ENCODE peak calls at places on chromosomes 12 and 14, in five cellular contexts. E is HepG2, K is H1, U is SK-N-SH, O is K562. F is an unnamed sample.
A peak's percentile ranks its signal among the peaks of the same experiment; 100 is the strongest.

GRCh38 chr12:104698871-104699270 is 242.1 kb downstream of the CHST11 start:
- DNase-seq in K (no peak), O (no peak), E (no peak), U (no peak), F (no peak)

GRCh38 chr14:99899578-99900178 is 106.5 kb downstream of the EML1 start:
- DNase-seq in O (peak; percentile 9), U (peak; percentile 28), K (no peak), E (no peak), F (no peak)

GRCh38 chr12:57864811-57865751 is 18.6 kb upstream of the CTDSP2 start:
- DNase-seq in O (peak; percentile 75), U (no peak), E (no peak), K (peak; percentile 73), F (no peak)

GRCh38 chr12:131056626-131057025 is 102.9 kb downstream of the ADGRD1 start:
- DNase-seq in U (no peak), O (no peak), K (no peak), E (no peak), F (no peak)

GRCh38 chr12:49891476-49891875 is 12.2 kb downstream of the FAIM2 start:
- DNase-seq in E (no peak), U (no peak), O (no peak), K (no peak), F (no peak)

GRCh38 chr12:103401421-103401820 is 94.3 kb downstream of the C12orf42 start:
- DNase-seq in U (no peak), E (peak; percentile 35), O (no peak), K (no peak), F (no peak)

GRCh38 chr14:65267856-65268255 is 144.7 kb upstream of the FUT8 start:
- DNase-seq in K (no peak), E (no peak), O (no peak), U (no peak), F (no peak)

GRCh38 chr14:87175175-87175574 is 817.8 kb downstream of the GALC start:
- DNase-seq in K (no peak), E (no peak), U (no peak), O (no peak), F (no peak)

GRCh38 chr12:121239704-121240420 is 29.9 kb downstream of the P2RX4 start:
- DNase-seq in U (no peak), O (no peak), K (no peak), E (no peak), F (no peak)

GRCh38 chr14:74980746-74981661 is 21.7 kb upstream of the EIF2B2 start:
- DNase-seq in U (no peak), K (peak; percentile 72), O (no peak), E (no peak), F (no peak)

GRCh38 chr12:119068129-119068856 is 87.0 kb downstream of the SRRM4 start:
- DNase-seq in U (no peak), E (no peak), K (no peak), O (no peak), F (no peak)

GRCh38 chr12:117113231-117113630 is 14.0 kb upstream of the TESC start:
- DNase-seq in U (no peak), E (no peak), O (no peak), K (no peak), F (no peak)

DNA sequence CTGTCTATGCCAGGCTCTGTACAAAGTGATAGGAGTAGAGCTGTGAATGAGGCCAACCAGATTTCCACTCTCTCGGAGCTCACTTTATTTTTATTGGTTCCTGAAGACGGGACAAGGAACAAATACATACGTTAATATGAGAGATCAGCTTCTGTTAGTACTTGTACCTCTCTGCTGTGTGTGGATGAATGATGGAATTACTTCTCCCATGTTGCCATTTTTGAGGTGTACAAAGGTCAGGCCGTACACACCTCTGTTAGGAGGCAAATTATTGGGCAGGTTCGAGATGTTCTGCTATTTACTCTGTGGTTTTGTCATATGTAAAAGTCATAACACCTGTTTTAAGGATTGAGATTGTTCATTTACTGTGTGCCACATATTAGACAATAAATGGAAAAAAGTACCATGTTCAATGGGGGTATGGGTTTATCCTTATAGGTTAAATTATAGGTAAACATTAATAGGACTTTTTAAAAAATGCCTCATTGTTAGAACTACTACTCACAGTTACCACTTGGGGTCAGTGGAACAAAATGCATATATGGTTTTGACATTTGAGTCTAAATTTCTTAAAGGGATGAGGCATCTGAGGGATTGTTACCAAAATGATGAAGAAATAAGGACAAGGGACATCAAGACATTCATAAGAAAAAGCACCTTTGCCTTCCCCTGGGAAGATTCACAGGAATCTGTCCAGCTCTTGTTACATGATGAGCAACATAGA is 26.9 kb downstream of the WBP11 start:
- DNase-seq in K (no peak), E (no peak), O (no peak), U (peak; percentile 8), F (no peak)
- TF ChIP-seq SIN3A in K (no peak), E (no peak), O (no peak), U (no peak), F (no peak)

GRCh38 chr12:108619369-108620160 is 14.1 kb downstream of the SELPLG start:
- DNase-seq in K (no peak), O (no peak), U (no peak), E (no peak), F (no peak)
- TF ChIP-seq SIN3A in K (no peak), O (no peak), U (no peak), E (no peak), F (no peak)

GRCh38 chr14:93901813-93902212 is 25.3 kb upstream of the FAM181A start:
- DNase-seq in K (no peak), E (no peak), O (no peak), U (no peak), F (no peak)
- TF ChIP-seq SIN3A in K (no peak), E (no peak), O (no peak), U (no peak), F (no peak)

GRCh38 chr12:26853303-26854027 is 20.5 kb upstream of the ITPR2 start:
- DNase-seq in E (peak; percentile 58), K (peak; percentile 66), O (peak; percentile 70), U (peak; percentile 63), F (no peak)
- TF ChIP-seq SIN3A in E (no peak), K (no peak), O (no peak), U (no peak), F (no peak)

DNA sequence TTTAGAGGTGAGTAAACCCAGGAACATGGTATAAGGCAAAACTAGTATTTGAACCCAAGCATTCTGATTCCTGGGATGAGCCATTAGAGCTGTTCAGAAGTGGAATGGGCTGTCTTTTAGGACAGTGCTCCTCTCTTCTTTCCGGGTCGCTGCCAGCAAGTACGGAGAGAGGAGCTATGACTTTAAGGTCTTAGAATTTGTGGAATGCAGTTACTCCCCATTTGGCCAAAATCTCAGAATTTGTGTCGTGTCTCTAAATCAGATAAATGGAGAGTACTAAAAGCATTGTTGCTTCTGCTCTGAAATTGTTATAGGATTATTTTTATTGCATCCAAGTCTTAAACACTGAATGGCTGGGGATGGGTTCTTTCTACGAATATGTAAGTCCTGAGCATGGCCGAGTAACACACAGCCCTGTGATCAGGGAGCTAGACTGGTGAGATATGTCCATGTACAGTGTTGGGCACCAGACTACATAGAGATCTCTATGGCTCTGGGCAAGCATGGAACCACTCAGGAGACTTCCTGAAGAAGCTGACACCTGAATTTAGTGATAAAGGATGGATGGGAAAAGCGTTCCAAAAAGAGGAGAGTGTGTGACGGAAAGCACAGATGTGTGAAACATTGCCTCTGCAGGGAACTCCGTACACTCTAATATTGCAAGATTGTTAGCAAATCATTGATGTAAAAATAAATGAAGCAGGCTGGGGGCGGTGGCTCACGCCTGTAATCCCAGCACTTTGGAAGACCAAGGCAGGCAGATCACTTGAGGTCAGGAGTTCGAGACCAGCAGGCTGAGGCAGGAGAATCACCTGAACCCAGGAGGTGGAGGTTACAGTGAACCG is 184.7 kb downstream of the SRGAP1 start:
- DNase-seq in E (no peak), K (no peak), U (no peak), O (no peak), F (no peak)
- TF ChIP-seq SIN3A in E (no peak), K (no peak), U (no peak), O (no peak), F (no peak)

DNA sequence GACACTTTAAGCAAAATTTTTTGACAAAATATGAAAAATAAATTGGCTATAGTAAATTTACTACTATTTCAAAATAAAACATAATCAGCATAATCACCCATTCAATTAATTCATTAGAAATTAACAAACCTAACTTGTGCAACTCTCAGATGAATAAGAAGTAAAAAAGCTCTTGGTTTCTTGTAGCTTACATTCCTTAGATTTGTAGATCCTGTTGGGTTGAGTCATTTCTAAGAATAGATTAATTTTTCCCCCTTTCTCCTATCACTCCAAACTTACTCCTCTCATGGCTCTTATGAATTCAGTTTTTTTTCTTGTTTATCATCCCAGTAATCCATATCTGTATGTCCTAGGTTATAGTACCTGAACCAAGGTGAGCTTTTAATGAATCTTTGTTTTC is 230.9 kb upstream of the LRIG3 start:
- DNase-seq in E (no peak), K (no peak), U (no peak), O (no peak), F (no peak)
- TF ChIP-seq SIN3A in E (no peak), K (no peak), U (no peak), O (no peak), F (no peak)

GRCh38 chr12:93990832-93991748 is 157.3 kb upstream of the PLXNC1 start:
- DNase-seq in U (peak; percentile 14), K (peak; percentile 60), E (peak; percentile 45), O (peak; percentile 76), F (no peak)
- TF ChIP-seq SIN3A in U (no peak), K (no peak), E (no peak), O (no peak), F (no peak)

GRCh38 chr14:51504626-51505025 is 147.1 kb upstream of the FRMD6 start:
- DNase-seq in U (no peak), E (no peak), K (no peak), O (no peak), F (no peak)
- TF ChIP-seq SIN3A in U (no peak), E (no peak), K (no peak), O (no peak), F (no peak)